ENCODE peak calls at places on chromosomes 13 and 19, in four cellular contexts. N is NCI-H1092 treated with DMSO at 0.1 percent for 48 hours, Q is T-helper 17 cell, S is NCI-H1105. Y is an unnamed sample.

GRCh38 chr19:46225558-46226004 is 4.0 kb upstream of the IGFL1 start:
- DNase-seq in N (no peak), Q (no peak), S (no peak), Y (no peak)

GRCh38 chr13:64075543-64076271 is 2660.1 kb upstream of the PCDH20 start:
- DNase-seq in N (no peak), Q (no peak), S (peak; percentile 96), Y (no peak)

GRCh38 chr19:5181331-5181730 is 159.3 kb downstream of the PTPRS start:
- DNase-seq in N (no peak), Q (no peak), S (no peak), Y (no peak)

GRCh38 chr13:79483302-79483701 is 2.3 kb downstream of the NDFIP2 start:
- DNase-seq in N (no peak), Q (no peak), S (no peak), Y (no peak)

GRCh38 chr13:99041788-99042187 is 63.9 kb upstream of the DOCK9 start:
- DNase-seq in N (no peak), Q (no peak), S (no peak), Y (no peak)

GRCh38 chr13:70703755-70704154 is 595.5 kb upstream of the KLHL1 start:
- DNase-seq in N (no peak), Q (no peak), S (no peak), Y (no peak)

GRCh38 chr13:105220063-105220462 is 1315.4 kb downstream of the EFNB2 start:
- DNase-seq in N (no peak), Q (no peak), S (no peak), Y (no peak)

GRCh38 chr19:1445185-1445931 is 4.6 kb upstream of the APC2 start:
- DNase-seq in N (peak; percentile 41), Q (peak; percentile 72), S (peak; percentile 59), Y (peak; percentile 43)

GRCh38 chr13:46296920-46297319 is 85.2 kb downstream of the LRRC63 start:
- DNase-seq in N (no peak), Q (no peak), S (no peak), Y (no peak)

Y was measured in T-helper 22 cell.